ENCODE peak calls at places on chromosomes 6 and 20, in nine cellular contexts. One of them, this sample, is unnamed.
A peak's percentile ranks its signal among the peaks of the same experiment; 100 is the strongest.

GRCh38 chr6:142361765-142362540 is 60.1 kb downstream of the ADGRG6 start:
- DNase-seq in transverse colon: no peak
- DNase-seq in stomach: no peak
- DNase-seq in HepG2: peak; percentile 94
- DNase-seq in tibial nerve: no peak
- DNase-seq in sigmoid colon: no peak
- DNase-seq in suprapubic skin: no peak
- DNase-seq in A549: peak; percentile 78
- DNase-seq in upper lobe of left lung: no peak
- DNase-seq in this sample: no peak

GRCh38 chr20:56764671-56765070 is 135.6 kb downstream of the TFAP2C start:
- DNase-seq in stomach: no peak
- DNase-seq in A549: no peak
- DNase-seq in upper lobe of left lung: peak; percentile 56
- DNase-seq in tibial nerve: no peak
- DNase-seq in suprapubic skin: no peak
- DNase-seq in sigmoid colon: no peak
- DNase-seq in transverse colon: no peak
- DNase-seq in HepG2: no peak
- DNase-seq in this sample: no peak

GRCh38 chr20:51262240-51262639 is 239.3 kb upstream of the KCNG1 start:
- DNase-seq in sigmoid colon: no peak
- DNase-seq in transverse colon: no peak
- DNase-seq in upper lobe of left lung: no peak
- DNase-seq in tibial nerve: no peak
- DNase-seq in A549: no peak
- DNase-seq in HepG2: peak; percentile 43
- DNase-seq in stomach: no peak
- DNase-seq in suprapubic skin: no peak
- DNase-seq in this sample: no peak

GRCh38 chr6:148837941-148838340 is 91.1 kb downstream of the UST start:
- DNase-seq in suprapubic skin: no peak
- DNase-seq in transverse colon: no peak
- DNase-seq in upper lobe of left lung: no peak
- DNase-seq in stomach: no peak
- DNase-seq in A549: no peak
- DNase-seq in tibial nerve: no peak
- DNase-seq in sigmoid colon: no peak
- DNase-seq in HepG2: no peak
- DNase-seq in this sample: no peak

GRCh38 chr6:43013020-43013842 is 515 bp downstream of the MEA1 start:
- DNase-seq in A549: no peak
- DNase-seq in suprapubic skin: no peak
- DNase-seq in upper lobe of left lung: no peak
- DNase-seq in stomach: no peak
- DNase-seq in HepG2: no peak
- DNase-seq in sigmoid colon: no peak
- DNase-seq in transverse colon: no peak
- DNase-seq in tibial nerve: no peak
- DNase-seq in this sample: no peak

GRCh38 chr6:163308629-163309276 is 105.8 kb upstream of the QKI start:
- DNase-seq in stomach: no peak
- DNase-seq in upper lobe of left lung: no peak
- DNase-seq in A549: no peak
- DNase-seq in tibial nerve: no peak
- DNase-seq in HepG2: no peak
- DNase-seq in transverse colon: no peak
- DNase-seq in suprapubic skin: no peak
- DNase-seq in sigmoid colon: no peak
- DNase-seq in this sample: no peak

GRCh38 chr20:63097336-63097831 is 90.6 kb upstream of the BHLHE23 start:
- DNase-seq in tibial nerve: no peak
- DNase-seq in A549: no peak
- DNase-seq in suprapubic skin: peak; percentile 74
- DNase-seq in transverse colon: peak; percentile 3
- DNase-seq in HepG2: no peak
- DNase-seq in upper lobe of left lung: no peak
- DNase-seq in sigmoid colon: peak; percentile 42
- DNase-seq in stomach: no peak
- DNase-seq in this sample: no peak

GRCh38 chr20:872855-873520 is 39.5 kb downstream of the FAM110A start:
- DNase-seq in tibial nerve: no peak
- DNase-seq in sigmoid colon: no peak
- DNase-seq in A549: no peak
- DNase-seq in stomach: no peak
- DNase-seq in suprapubic skin: no peak
- DNase-seq in transverse colon: no peak
- DNase-seq in upper lobe of left lung: peak; percentile 38
- DNase-seq in HepG2: no peak
- DNase-seq in this sample: no peak

GRCh38 chr6:41200901-41201783 is at the start of gene TREML2:
- DNase-seq in sigmoid colon: no peak
- DNase-seq in stomach: no peak
- DNase-seq in A549: no peak
- DNase-seq in transverse colon: peak; percentile 24
- DNase-seq in tibial nerve: no peak
- DNase-seq in suprapubic skin: no peak
- DNase-seq in upper lobe of left lung: peak; percentile 37
- DNase-seq in HepG2: no peak
- DNase-seq in this sample: no peak

GRCh38 chr6:163926642-163927041 is 512.1 kb downstream of the QKI start:
- DNase-seq in stomach: no peak
- DNase-seq in upper lobe of left lung: no peak
- DNase-seq in tibial nerve: no peak
- DNase-seq in A549: no peak
- DNase-seq in HepG2: no peak
- DNase-seq in sigmoid colon: peak; percentile 68
- DNase-seq in transverse colon: no peak
- DNase-seq in suprapubic skin: no peak
- DNase-seq in this sample: no peak

GRCh38 chr6:82783587-82784253 is 281.9 kb downstream of the UBE3D start:
- DNase-seq in transverse colon: no peak
- DNase-seq in tibial nerve: no peak
- DNase-seq in A549: peak; percentile 7
- DNase-seq in HepG2: peak; percentile 2
- DNase-seq in sigmoid colon: no peak
- DNase-seq in stomach: no peak
- DNase-seq in upper lobe of left lung: no peak
- DNase-seq in suprapubic skin: no peak
- DNase-seq in this sample: no peak

GRCh38 chr20:46154796-46155195 is 36.7 kb downstream of the CD40 start:
- DNase-seq in tibial nerve: no peak
- DNase-seq in upper lobe of left lung: no peak
- DNase-seq in A549: no peak
- DNase-seq in suprapubic skin: no peak
- DNase-seq in stomach: no peak
- DNase-seq in HepG2: no peak
- DNase-seq in sigmoid colon: no peak
- DNase-seq in transverse colon: no peak
- DNase-seq in this sample: no peak

GRCh38 chr20:46148313-46149213 is 30.4 kb downstream of the CD40 start:
- DNase-seq in A549: no peak
- DNase-seq in HepG2: no peak
- DNase-seq in stomach: no peak
- DNase-seq in suprapubic skin: no peak
- DNase-seq in transverse colon: no peak
- DNase-seq in tibial nerve: no peak
- DNase-seq in sigmoid colon: no peak
- DNase-seq in upper lobe of left lung: no peak
- DNase-seq in this sample: no peak

GRCh38 chr20:46151936-46152335 is 33.8 kb downstream of the CD40 start:
- DNase-seq in stomach: no peak
- DNase-seq in upper lobe of left lung: no peak
- DNase-seq in HepG2: peak; percentile 45
- DNase-seq in sigmoid colon: no peak
- DNase-seq in suprapubic skin: no peak
- DNase-seq in tibial nerve: no peak
- DNase-seq in transverse colon: no peak
- DNase-seq in A549: peak; percentile 14
- DNase-seq in this sample: no peak

GRCh38 chr20:46152824-46153586 is 34.9 kb downstream of the CD40 start:
- DNase-seq in upper lobe of left lung: peak; percentile 71
- DNase-seq in suprapubic skin: no peak
- DNase-seq in transverse colon: no peak
- DNase-seq in stomach: no peak
- DNase-seq in sigmoid colon: no peak
- DNase-seq in tibial nerve: no peak
- DNase-seq in HepG2: no peak
- DNase-seq in A549: no peak
- DNase-seq in this sample: no peak

GRCh38 chr20:46150982-46151381 is 32.9 kb downstream of the CD40 start:
- DNase-seq in HepG2: no peak
- DNase-seq in sigmoid colon: no peak
- DNase-seq in transverse colon: no peak
- DNase-seq in upper lobe of left lung: no peak
- DNase-seq in stomach: no peak
- DNase-seq in A549: no peak
- DNase-seq in suprapubic skin: no peak
- DNase-seq in tibial nerve: no peak
- DNase-seq in this sample: no peak
- TF ChIP-seq EP300 in HepG2: no peak
- TF ChIP-seq EP300 in sigmoid colon: no peak
- TF ChIP-seq EP300 in transverse colon: no peak
- TF ChIP-seq EP300 in upper lobe of left lung: no peak
- TF ChIP-seq EP300 in stomach: no peak
- TF ChIP-seq EP300 in A549: no peak
- TF ChIP-seq EP300 in suprapubic skin: no peak
- TF ChIP-seq EP300 in tibial nerve: no peak
- TF ChIP-seq EP300 in this sample: no peak

GRCh38 chr6:135358251-135358821 is 139.2 kb downstream of the AHI1 start:
- DNase-seq in HepG2: no peak
- DNase-seq in sigmoid colon: no peak
- DNase-seq in A549: peak; percentile 51
- DNase-seq in tibial nerve: no peak
- DNase-seq in suprapubic skin: no peak
- DNase-seq in transverse colon: no peak
- DNase-seq in upper lobe of left lung: no peak
- DNase-seq in stomach: no peak
- DNase-seq in this sample: no peak
- TF ChIP-seq POLR2A in HepG2: no peak
- TF ChIP-seq POLR2A in sigmoid colon: no peak
- TF ChIP-seq POLR2A in A549: no peak
- TF ChIP-seq POLR2A in tibial nerve: no peak
- TF ChIP-seq POLR2A in suprapubic skin: no peak
- TF ChIP-seq POLR2A in transverse colon: no peak
- TF ChIP-seq POLR2A in upper lobe of left lung: no peak
- TF ChIP-seq POLR2A in stomach: no peak
- TF ChIP-seq POLR2A in this sample: no peak

DNA sequence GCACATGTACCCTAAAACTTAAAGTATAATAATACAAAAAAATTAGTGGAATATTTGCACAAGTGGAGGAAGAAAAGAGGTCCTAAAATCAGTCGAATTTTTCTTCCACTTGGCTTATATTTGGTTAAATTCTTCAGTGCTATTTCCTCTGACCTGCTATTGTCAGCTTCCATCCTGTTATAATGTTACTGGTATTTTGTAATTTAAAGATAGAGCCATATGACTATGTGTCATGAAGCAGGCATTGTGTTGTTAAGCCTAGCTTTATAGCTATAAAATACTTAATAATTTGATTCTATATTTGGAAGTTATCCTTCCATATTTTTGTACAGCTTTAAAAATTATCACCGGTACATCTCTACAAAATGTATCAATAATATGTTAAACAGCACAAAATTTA is 455.9 kb upstream of the MARCKS start:
- DNase-seq in upper lobe of left lung: no peak
- DNase-seq in stomach: no peak
- DNase-seq in HepG2: no peak
- DNase-seq in sigmoid colon: no peak
- DNase-seq in tibial nerve: no peak
- DNase-seq in transverse colon: no peak
- DNase-seq in A549: no peak
- DNase-seq in suprapubic skin: no peak
- DNase-seq in this sample: no peak
- TF ChIP-seq EP300 in upper lobe of left lung: no peak
- TF ChIP-seq EP300 in stomach: no peak
- TF ChIP-seq EP300 in HepG2: no peak
- TF ChIP-seq EP300 in sigmoid colon: no peak
- TF ChIP-seq EP300 in tibial nerve: no peak
- TF ChIP-seq EP300 in transverse colon: no peak
- TF ChIP-seq EP300 in A549: no peak
- TF ChIP-seq EP300 in suprapubic skin: no peak
- TF ChIP-seq EP300 in this sample: no peak

GRCh38 chr20:33401042-33401921 is at the start of gene CDK5RAP1:
- DNase-seq in suprapubic skin: peak; percentile 95
- DNase-seq in tibial nerve: peak; percentile 72
- DNase-seq in upper lobe of left lung: peak; percentile 89
- DNase-seq in A549: peak; percentile 95
- DNase-seq in transverse colon: peak; percentile 88
- DNase-seq in stomach: peak; percentile 90
- DNase-seq in HepG2: peak; percentile 93
- DNase-seq in sigmoid colon: peak; percentile 92
- DNase-seq in this sample: peak; percentile 85
- TF ChIP-seq POLR2A in suprapubic skin: no peak
- TF ChIP-seq POLR2A in tibial nerve: peak; percentile 38
- TF ChIP-seq POLR2A in upper lobe of left lung: no peak
- TF ChIP-seq POLR2A in A549: peak; percentile 90
- TF ChIP-seq POLR2A in transverse colon: no peak
- TF ChIP-seq POLR2A in stomach: no peak
- TF ChIP-seq POLR2A in HepG2: peak; percentile 91
- TF ChIP-seq POLR2A in sigmoid colon: peak; percentile 12
- TF ChIP-seq POLR2A in this sample: peak; percentile 49

DNA sequence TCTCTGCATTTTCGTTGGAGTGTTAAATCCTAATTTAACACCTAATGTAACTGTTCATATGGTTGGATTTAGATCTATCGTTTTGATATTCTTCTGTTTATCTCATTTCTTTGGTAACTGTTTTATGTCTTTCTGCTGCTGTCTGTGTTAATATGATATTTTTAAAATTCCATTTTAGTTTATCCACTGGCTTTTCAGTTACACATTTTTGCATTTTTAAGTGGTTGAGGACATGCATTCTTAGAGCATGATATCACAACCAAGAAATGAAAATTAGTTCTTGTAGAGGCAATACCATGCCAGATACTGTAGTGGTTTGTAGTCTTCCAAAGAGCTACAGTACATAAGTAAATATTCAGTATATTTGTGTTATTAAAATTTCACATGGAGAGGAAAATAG is 58.6 kb downstream of the LIN28B start:
- DNase-seq in sigmoid colon: no peak
- DNase-seq in suprapubic skin: no peak
- DNase-seq in tibial nerve: no peak
- DNase-seq in transverse colon: no peak
- DNase-seq in HepG2: no peak
- DNase-seq in upper lobe of left lung: no peak
- DNase-seq in A549: no peak
- DNase-seq in stomach: no peak
- DNase-seq in this sample: no peak
- TF ChIP-seq EP300 in sigmoid colon: no peak
- TF ChIP-seq EP300 in suprapubic skin: no peak
- TF ChIP-seq EP300 in tibial nerve: no peak
- TF ChIP-seq EP300 in transverse colon: no peak
- TF ChIP-seq EP300 in HepG2: no peak
- TF ChIP-seq EP300 in upper lobe of left lung: no peak
- TF ChIP-seq EP300 in A549: no peak
- TF ChIP-seq EP300 in stomach: no peak
- TF ChIP-seq EP300 in this sample: no peak

This sample was measured in ovary.